ENCODE peak calls at places on chromosomes 2 and 18, in eight cellular contexts. One of them, this sample, is unnamed.
A peak's percentile ranks its signal among the peaks of the same experiment; 100 is the strongest.

GRCh38 chr2:13696601-13697000 is 935.9 kb upstream of the LRATD1 start:
- DNase-seq in colonic mucosa: no peak
- DNase-seq in A549: no peak
- DNase-seq in SJSA1: no peak
- DNase-seq in CD4-positive, alpha-beta memory T cell: no peak
- DNase-seq in cardiac muscle cell: no peak
- DNase-seq in aorta: no peak
- DNase-seq in uterus: no peak
- DNase-seq in this sample: no peak

GRCh38 chr18:74420491-74420890 is 36.6 kb downstream of the DIPK1C start:
- DNase-seq in aorta: no peak
- DNase-seq in uterus: no peak
- DNase-seq in A549: no peak
- DNase-seq in colonic mucosa: no peak
- DNase-seq in CD4-positive, alpha-beta memory T cell: no peak
- DNase-seq in cardiac muscle cell: no peak
- DNase-seq in SJSA1: no peak
- DNase-seq in this sample: no peak

GRCh38 chr2:112765251-112765650 is 842 bp upstream of the CKAP2L start:
- DNase-seq in colonic mucosa: no peak
- DNase-seq in SJSA1: no peak
- DNase-seq in uterus: no peak
- DNase-seq in cardiac muscle cell: no peak
- DNase-seq in CD4-positive, alpha-beta memory T cell: no peak
- DNase-seq in aorta: no peak
- DNase-seq in A549: no peak
- DNase-seq in this sample: no peak

GRCh38 chr18:26489881-26490280 is 58.5 kb downstream of the KCTD1 start:
- DNase-seq in CD4-positive, alpha-beta memory T cell: no peak
- DNase-seq in aorta: no peak
- DNase-seq in uterus: no peak
- DNase-seq in cardiac muscle cell: no peak
- DNase-seq in colonic mucosa: no peak
- DNase-seq in A549: no peak
- DNase-seq in SJSA1: no peak
- DNase-seq in this sample: no peak

GRCh38 chr2:86765308-86765695 is 25.4 kb downstream of the CD8A start:
- DNase-seq in cardiac muscle cell: no peak
- DNase-seq in CD4-positive, alpha-beta memory T cell: no peak
- DNase-seq in SJSA1: no peak
- DNase-seq in A549: no peak
- DNase-seq in uterus: no peak
- DNase-seq in aorta: no peak
- DNase-seq in colonic mucosa: no peak
- DNase-seq in this sample: no peak

GRCh38 chr2:109031481-109032228 is 42.6 kb upstream of the EDAR start:
- DNase-seq in colonic mucosa: peak; percentile 61
- DNase-seq in A549: peak; percentile 15
- DNase-seq in SJSA1: no peak
- DNase-seq in uterus: peak; percentile 30
- DNase-seq in CD4-positive, alpha-beta memory T cell: peak; percentile 92
- DNase-seq in cardiac muscle cell: peak; percentile 69
- DNase-seq in aorta: peak; percentile 83
- DNase-seq in this sample: no peak

GRCh38 chr2:188381614-188382013 is 89.9 kb downstream of the GULP1 start:
- DNase-seq in cardiac muscle cell: no peak
- DNase-seq in CD4-positive, alpha-beta memory T cell: no peak
- DNase-seq in colonic mucosa: no peak
- DNase-seq in uterus: no peak
- DNase-seq in aorta: no peak
- DNase-seq in A549: peak; percentile 3
- DNase-seq in SJSA1: no peak
- DNase-seq in this sample: no peak

GRCh38 chr2:143171817-143172216 is 42.6 kb downstream of the ARHGAP15 start:
- DNase-seq in aorta: no peak
- DNase-seq in A549: no peak
- DNase-seq in uterus: no peak
- DNase-seq in colonic mucosa: no peak
- DNase-seq in SJSA1: no peak
- DNase-seq in CD4-positive, alpha-beta memory T cell: no peak
- DNase-seq in cardiac muscle cell: no peak
- DNase-seq in this sample: no peak

GRCh38 chr2:24857741-24858140 is 62.3 kb downstream of the ADCY3 start:
- DNase-seq in colonic mucosa: no peak
- DNase-seq in uterus: no peak
- DNase-seq in A549: no peak
- DNase-seq in SJSA1: no peak
- DNase-seq in aorta: no peak
- DNase-seq in cardiac muscle cell: no peak
- DNase-seq in CD4-positive, alpha-beta memory T cell: no peak
- DNase-seq in this sample: no peak

GRCh38 chr2:241777167-241777685 is 604 bp downstream of the GAL3ST2 start:
- DNase-seq in uterus: no peak
- DNase-seq in aorta: peak; percentile 69
- DNase-seq in A549: no peak
- DNase-seq in colonic mucosa: peak; percentile 78
- DNase-seq in CD4-positive, alpha-beta memory T cell: no peak
- DNase-seq in cardiac muscle cell: no peak
- DNase-seq in SJSA1: no peak
- DNase-seq in this sample: no peak

GRCh38 chr2:70767699-70768584 is at the start of gene ADD2:
- DNase-seq in colonic mucosa: no peak
- DNase-seq in A549: peak; percentile 76
- DNase-seq in uterus: no peak
- DNase-seq in cardiac muscle cell: peak; percentile 83
- DNase-seq in aorta: peak; percentile 74
- DNase-seq in CD4-positive, alpha-beta memory T cell: peak; percentile 39
- DNase-seq in SJSA1: no peak
- DNase-seq in this sample: no peak

GRCh38 chr18:51522821-51523220 is 325.3 kb upstream of the MEX3C start:
- DNase-seq in cardiac muscle cell: no peak
- DNase-seq in A549: peak; percentile 3
- DNase-seq in SJSA1: no peak
- DNase-seq in uterus: no peak
- DNase-seq in aorta: no peak
- DNase-seq in CD4-positive, alpha-beta memory T cell: no peak
- DNase-seq in colonic mucosa: no peak
- DNase-seq in this sample: no peak

GRCh38 chr2:66574701-66575624 is 140.0 kb downstream of the MEIS1 start:
- DNase-seq in colonic mucosa: peak; percentile 67
- DNase-seq in A549: peak; percentile 79
- DNase-seq in aorta: peak; percentile 85
- DNase-seq in cardiac muscle cell: peak; percentile 91
- DNase-seq in uterus: peak; percentile 90
- DNase-seq in SJSA1: peak; percentile 77
- DNase-seq in CD4-positive, alpha-beta memory T cell: no peak
- DNase-seq in this sample: no peak

GRCh38 chr2:157692768-157693167 is 64.1 kb upstream of the ACVR1C start:
- DNase-seq in aorta: no peak
- DNase-seq in SJSA1: peak; percentile 58
- DNase-seq in colonic mucosa: no peak
- DNase-seq in cardiac muscle cell: no peak
- DNase-seq in CD4-positive, alpha-beta memory T cell: no peak
- DNase-seq in A549: no peak
- DNase-seq in uterus: no peak
- DNase-seq in this sample: no peak

GRCh38 chr2:75666821-75667344 is 20.3 kb downstream of the MRPL19 start:
- DNase-seq in cardiac muscle cell: no peak
- DNase-seq in uterus: no peak
- DNase-seq in SJSA1: no peak
- DNase-seq in aorta: no peak
- DNase-seq in CD4-positive, alpha-beta memory T cell: no peak
- DNase-seq in colonic mucosa: no peak
- DNase-seq in A549: no peak
- DNase-seq in this sample: no peak

GRCh38 chr2:149725234-149725633 is 137.7 kb upstream of the MMADHC start:
- DNase-seq in A549: no peak
- DNase-seq in colonic mucosa: no peak
- DNase-seq in uterus: no peak
- DNase-seq in cardiac muscle cell: no peak
- DNase-seq in aorta: no peak
- DNase-seq in CD4-positive, alpha-beta memory T cell: no peak
- DNase-seq in SJSA1: no peak
- DNase-seq in this sample: no peak

GRCh38 chr2:109125595-109126500 is 3.2 kb upstream of the SH3RF3 start:
- DNase-seq in A549: peak; percentile 28
- DNase-seq in uterus: no peak
- DNase-seq in aorta: peak; percentile 47
- DNase-seq in SJSA1: peak; percentile 68
- DNase-seq in colonic mucosa: no peak
- DNase-seq in cardiac muscle cell: no peak
- DNase-seq in CD4-positive, alpha-beta memory T cell: no peak
- DNase-seq in this sample: no peak

GRCh38 chr2:44462934-44463849 is 101.4 kb downstream of the CAMKMT start:
- DNase-seq in uterus: no peak
- DNase-seq in aorta: no peak
- DNase-seq in cardiac muscle cell: no peak
- DNase-seq in CD4-positive, alpha-beta memory T cell: no peak
- DNase-seq in colonic mucosa: no peak
- DNase-seq in A549: no peak
- DNase-seq in SJSA1: no peak
- DNase-seq in this sample: peak; percentile 57
- H3K27ac ChIP-seq in uterus: no peak overlapping the region
- H3K27ac ChIP-seq in aorta: no peak overlapping the region
- H3K27ac ChIP-seq in cardiac muscle cell: no peak overlapping the region
- H3K27ac ChIP-seq in CD4-positive, alpha-beta memory T cell: no peak overlapping the region
- H3K27ac ChIP-seq in colonic mucosa: no peak overlapping the region
- H3K27ac ChIP-seq in A549: no peak overlapping the region
- H3K27ac ChIP-seq in SJSA1: no peak overlapping the region
- H3K27ac ChIP-seq in this sample: peak overlapping the region; percentile 100

GRCh38 chr18:71116535-71116934 is 827.7 kb downstream of the SOCS6 start:
- DNase-seq in aorta: no peak
- DNase-seq in A549: no peak
- DNase-seq in CD4-positive, alpha-beta memory T cell: no peak
- DNase-seq in cardiac muscle cell: no peak
- DNase-seq in SJSA1: no peak
- DNase-seq in colonic mucosa: no peak
- DNase-seq in uterus: no peak
- DNase-seq in this sample: no peak

GRCh38 chr18:71115261-71115660 is 826.4 kb downstream of the SOCS6 start:
- DNase-seq in colonic mucosa: no peak
- DNase-seq in CD4-positive, alpha-beta memory T cell: no peak
- DNase-seq in aorta: no peak
- DNase-seq in A549: no peak
- DNase-seq in cardiac muscle cell: no peak
- DNase-seq in uterus: no peak
- DNase-seq in SJSA1: no peak
- DNase-seq in this sample: no peak

GRCh38 chr18:71114550-71115210 is 825.8 kb downstream of the SOCS6 start:
- DNase-seq in cardiac muscle cell: no peak
- DNase-seq in aorta: no peak
- DNase-seq in SJSA1: no peak
- DNase-seq in uterus: no peak
- DNase-seq in CD4-positive, alpha-beta memory T cell: no peak
- DNase-seq in A549: no peak
- DNase-seq in colonic mucosa: no peak
- DNase-seq in this sample: no peak
- H3K9me3 ChIP-seq in cardiac muscle cell: no peaks in the 10 kb centered on the region
- H3K9me3 ChIP-seq in aorta: no peaks in the 10 kb centered on the region
- H3K9me3 ChIP-seq in SJSA1: no peaks in the 10 kb centered on the region
- H3K9me3 ChIP-seq in uterus: no peaks in the 10 kb centered on the region
- H3K9me3 ChIP-seq in CD4-positive, alpha-beta memory T cell: no peaks in the 10 kb centered on the region
- H3K9me3 ChIP-seq in A549: no peaks in the 10 kb centered on the region
- H3K9me3 ChIP-seq in colonic mucosa: no peaks in the 10 kb centered on the region
- H3K9me3 ChIP-seq in this sample: peaks cover 4% of the 10 kb centered on the region

DNA sequence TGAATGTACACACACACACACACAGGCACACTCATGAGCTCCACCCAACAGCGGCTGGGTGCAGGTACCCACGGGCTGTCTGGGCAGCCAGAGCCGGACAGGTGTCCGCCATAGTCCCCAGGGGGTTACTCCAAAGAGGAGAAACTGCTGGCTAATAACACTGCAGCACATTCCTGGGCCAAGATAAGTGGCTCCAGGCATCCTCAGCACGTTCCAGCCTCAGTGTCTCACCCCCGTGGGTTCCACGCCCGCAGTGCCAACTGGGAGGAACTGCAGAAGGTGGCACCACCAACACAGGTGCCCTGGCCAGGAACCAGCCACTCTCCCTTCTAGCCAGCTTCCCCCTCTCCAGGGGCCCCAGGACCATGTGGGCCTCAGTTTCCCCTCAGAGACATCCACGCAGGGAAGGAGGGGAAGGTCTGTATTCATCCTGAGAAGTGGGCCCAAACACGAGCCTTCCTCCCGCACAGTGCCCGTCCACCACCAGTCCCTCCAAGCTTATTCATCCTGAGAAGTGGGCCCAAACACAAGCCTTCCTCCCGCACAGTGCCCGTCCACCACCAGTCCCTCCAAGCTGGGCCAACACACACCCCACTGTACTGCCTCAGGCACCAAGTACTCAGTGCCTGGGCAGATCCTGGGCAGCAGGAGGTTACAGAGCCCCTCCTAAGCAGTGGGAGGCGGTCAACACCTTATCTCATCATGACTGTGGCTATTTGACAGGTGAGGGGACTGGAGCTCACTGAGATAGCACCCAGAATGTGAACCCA is 47.6 kb downstream of the TNS1 start:
- DNase-seq in colonic mucosa: no peak
- DNase-seq in cardiac muscle cell: no peak
- DNase-seq in CD4-positive, alpha-beta memory T cell: no peak
- DNase-seq in A549: no peak
- DNase-seq in uterus: peak; percentile 20
- DNase-seq in aorta: no peak
- DNase-seq in SJSA1: no peak
- DNase-seq in this sample: no peak
- H3K4me1 ChIP-seq in colonic mucosa: no peaks in the 10 kb centered on the region
- H3K4me1 ChIP-seq in cardiac muscle cell: peaks cover 23% of the 10 kb centered on the region
- H3K4me1 ChIP-seq in CD4-positive, alpha-beta memory T cell: no peaks in the 10 kb centered on the region
- H3K4me1 ChIP-seq in A549: peaks cover 15% of the 10 kb centered on the region
- H3K4me1 ChIP-seq in uterus: peaks cover 44% of the 10 kb centered on the region
- H3K4me1 ChIP-seq in aorta: peaks cover 5% of the 10 kb centered on the region
- H3K4me1 ChIP-seq in SJSA1: peaks cover 3% of the 10 kb centered on the region
- H3K4me1 ChIP-seq in this sample: peaks cover under 1% of the 10 kb centered on the region

GRCh38 chr18:55763298-55763697 is 175.3 kb upstream of the TCF4 start:
- DNase-seq in aorta: no peak
- DNase-seq in uterus: no peak
- DNase-seq in colonic mucosa: no peak
- DNase-seq in A549: peak; percentile 3
- DNase-seq in CD4-positive, alpha-beta memory T cell: no peak
- DNase-seq in cardiac muscle cell: no peak
- DNase-seq in SJSA1: peak; percentile 54
- DNase-seq in this sample: no peak

GRCh38 chr18:55762424-55762823 is 174.4 kb upstream of the TCF4 start:
- DNase-seq in cardiac muscle cell: no peak
- DNase-seq in uterus: no peak
- DNase-seq in CD4-positive, alpha-beta memory T cell: no peak
- DNase-seq in aorta: no peak
- DNase-seq in colonic mucosa: no peak
- DNase-seq in A549: no peak
- DNase-seq in SJSA1: no peak
- DNase-seq in this sample: no peak

GRCh38 chr18:55763805-55764204 is 175.8 kb upstream of the TCF4 start:
- DNase-seq in SJSA1: no peak
- DNase-seq in colonic mucosa: no peak
- DNase-seq in uterus: no peak
- DNase-seq in aorta: no peak
- DNase-seq in CD4-positive, alpha-beta memory T cell: no peak
- DNase-seq in A549: no peak
- DNase-seq in cardiac muscle cell: no peak
- DNase-seq in this sample: no peak

GRCh38 chr18:55768255-55768654 is 180.3 kb upstream of the TCF4 start:
- DNase-seq in cardiac muscle cell: no peak
- DNase-seq in colonic mucosa: no peak
- DNase-seq in SJSA1: no peak
- DNase-seq in uterus: no peak
- DNase-seq in aorta: no peak
- DNase-seq in A549: no peak
- DNase-seq in CD4-positive, alpha-beta memory T cell: no peak
- DNase-seq in this sample: peak; percentile 78

GRCh38 chr18:55764382-55764781 is 176.4 kb upstream of the TCF4 start:
- DNase-seq in CD4-positive, alpha-beta memory T cell: no peak
- DNase-seq in uterus: no peak
- DNase-seq in colonic mucosa: no peak
- DNase-seq in SJSA1: no peak
- DNase-seq in cardiac muscle cell: peak; percentile 18
- DNase-seq in A549: no peak
- DNase-seq in aorta: no peak
- DNase-seq in this sample: no peak
- H3K27ac ChIP-seq in CD4-positive, alpha-beta memory T cell: no peak overlapping the region
- H3K27ac ChIP-seq in uterus: no peak overlapping the region
- H3K27ac ChIP-seq in colonic mucosa: no peak overlapping the region
- H3K27ac ChIP-seq in SJSA1: no peak overlapping the region
- H3K27ac ChIP-seq in cardiac muscle cell: no peak overlapping the region
- H3K27ac ChIP-seq in A549: no peak overlapping the region
- H3K27ac ChIP-seq in aorta: no peak overlapping the region
- H3K27ac ChIP-seq in this sample: no peak overlapping the region

This sample was measured in iPS DF 6.9.